ENCODE peak calls at places on chromosomes 16 and 17, in nine cellular contexts. T is suprapubic skin, W is GM12878, S is uterus, N is tibial nerve, R is ovary, H is IMR-90, A is HepG2, Z is sigmoid colon. E is an unnamed sample. For H3K27me3, the result is how much of the 10 kb centered on the place peaks cover.

GRCh38 chr17:31490991-31491793 is 99.7 kb downstream of the RAB11FIP4 start:
- DNase-seq in N (no peak), T (no peak), Z (no peak), A (no peak), S (no peak), R (no peak), H (no peak), W (peak), E (no peak)

GRCh38 chr17:51046527-51047384 is 73.9 kb downstream of the SPAG9 start:
- DNase-seq in R (peak), A (peak), T (no peak), N (peak), H (peak), S (peak), Z (peak), W (no peak), E (no peak)

GRCh38 chr16:68884391-68884790 is 41.1 kb downstream of the TANGO6 start:
- DNase-seq in T (no peak), A (no peak), H (no peak), W (no peak), S (no peak), N (no peak), Z (no peak), R (no peak), E (no peak)

GRCh38 chr16:50185005-50185505 is 31.9 kb downstream of the TENT4B start:
- DNase-seq in S (no peak), H (peak), T (no peak), A (peak), N (no peak), R (no peak), Z (no peak), W (no peak), E (no peak)

GRCh38 chr17:35774499-35774898 is 13.8 kb downstream of the C17orf50 start:
- DNase-seq in R (no peak), Z (peak), H (peak), S (peak), N (no peak), T (no peak), A (no peak), W (no peak), E (no peak)

GRCh38 chr16:81808933-81809480 is 29.9 kb downstream of the PLCG2 start:
- DNase-seq in W (peak), R (no peak), S (no peak), H (no peak), Z (no peak), T (no peak), A (peak), N (no peak), E (peak)

GRCh38 chr16:21953541-21953902 is 361 bp downstream of the UQCRC2 start:
- DNase-seq in R (no peak), H (no peak), S (no peak), A (no peak), Z (no peak), T (no peak), N (no peak), W (no peak), E (no peak)

GRCh38 chr17:80260791-80261158 is at the start of gene RNF213:
- DNase-seq in N (no peak), W (no peak), R (peak), T (no peak), Z (no peak), H (no peak), A (no peak), S (peak), E (no peak)

GRCh38 chr17:9897569-9897968 is 7.5 kb downstream of the RCVRN start:
- DNase-seq in N (no peak), T (no peak), S (no peak), R (no peak), A (no peak), W (no peak), H (no peak), Z (no peak), E (no peak)

GRCh38 chr16:35196313-35196712 is 1736.9 kb downstream of the TP53TG3F start:
- DNase-seq in Z (no peak), A (no peak), R (no peak), W (no peak), N (no peak), H (no peak), T (no peak), S (no peak), E (no peak)

GRCh38 chr17:71147906-71148305 is 972.9 kb upstream of the SOX9 start:
- DNase-seq in A (no peak), W (no peak), Z (no peak), H (no peak), N (no peak), T (no peak), R (no peak), S (no peak), E (no peak)

GRCh38 chr17:30433514-30433913 is 43.7 kb upstream of the GOSR1 start:
- DNase-seq in H (peak), N (no peak), Z (no peak), W (no peak), R (no peak), S (no peak), A (no peak), T (no peak), E (no peak)

GRCh38 chr16:28087675-28088285 is 24.3 kb upstream of the GSG1L start:
- DNase-seq in S (no peak), Z (no peak), N (no peak), W (no peak), A (peak), R (no peak), H (no peak), T (no peak), E (no peak)

GRCh38 chr17:82343560-82343959 is 10.0 kb upstream of the SECTM1 start:
- DNase-seq in Z (no peak), N (no peak), W (no peak), S (no peak), A (no peak), H (no peak), T (no peak), R (no peak), E (no peak)

GRCh38 chr17:48612854-48613691 is 2.0 kb downstream of the HOXB8 start:
- DNase-seq in N (no peak), T (no peak), A (peak), W (no peak), Z (no peak), R (no peak), H (peak), S (no peak), E (no peak)

GRCh38 chr16:46765050-46765449 is 16.9 kb upstream of the MYLK3 start:
- DNase-seq in T (no peak), H (peak), R (no peak), S (no peak), A (no peak), W (no peak), Z (no peak), N (no peak), E (no peak)

GRCh38 chr17:72561266-72561665 is 440.4 kb downstream of the SOX9 start:
- DNase-seq in W (no peak), Z (no peak), S (no peak), H (no peak), T (no peak), R (no peak), N (no peak), A (no peak), E (no peak)

GRCh38 chr16:47667956-47668355 is 206.8 kb downstream of the PHKB start:
- DNase-seq in S (no peak), T (no peak), N (no peak), A (no peak), R (no peak), H (peak), W (no peak), Z (no peak), E (no peak)

GRCh38 chr17:36919407-36919968 is 17.8 kb upstream of the LHX1 start:
- DNase-seq in W (no peak), Z (no peak), A (no peak), S (no peak), R (no peak), N (no peak), H (no peak), T (no peak), E (no peak)

GRCh38 chr17:36921131-36921851 is 16.0 kb upstream of the LHX1 start:
- DNase-seq in R (no peak), T (no peak), N (no peak), H (peak), Z (no peak), A (peak), S (no peak), W (no peak), E (no peak)

GRCh38 chr17:36918260-36918691 is 19.0 kb upstream of the LHX1 start:
- DNase-seq in N (no peak), Z (no peak), T (no peak), S (no peak), A (no peak), R (no peak), W (no peak), H (peak), E (no peak)

GRCh38 chr17:36922175-36922574 is 15.1 kb upstream of the LHX1 start:
- DNase-seq in A (no peak), H (no peak), Z (no peak), R (no peak), T (no peak), S (no peak), W (no peak), N (no peak), E (no peak)

GRCh38 chr17:36920032-36921000 is 17.0 kb upstream of the LHX1 start:
- DNase-seq in Z (no peak), R (no peak), H (peak), S (no peak), N (no peak), A (no peak), T (no peak), W (no peak), E (no peak)
- H3K27me3 ChIP-seq in Z (half or more), R (under half), H (half or more), S (under half), N (half or more), A (under half), T (half or more), W (under half), E (under half)

DNA sequence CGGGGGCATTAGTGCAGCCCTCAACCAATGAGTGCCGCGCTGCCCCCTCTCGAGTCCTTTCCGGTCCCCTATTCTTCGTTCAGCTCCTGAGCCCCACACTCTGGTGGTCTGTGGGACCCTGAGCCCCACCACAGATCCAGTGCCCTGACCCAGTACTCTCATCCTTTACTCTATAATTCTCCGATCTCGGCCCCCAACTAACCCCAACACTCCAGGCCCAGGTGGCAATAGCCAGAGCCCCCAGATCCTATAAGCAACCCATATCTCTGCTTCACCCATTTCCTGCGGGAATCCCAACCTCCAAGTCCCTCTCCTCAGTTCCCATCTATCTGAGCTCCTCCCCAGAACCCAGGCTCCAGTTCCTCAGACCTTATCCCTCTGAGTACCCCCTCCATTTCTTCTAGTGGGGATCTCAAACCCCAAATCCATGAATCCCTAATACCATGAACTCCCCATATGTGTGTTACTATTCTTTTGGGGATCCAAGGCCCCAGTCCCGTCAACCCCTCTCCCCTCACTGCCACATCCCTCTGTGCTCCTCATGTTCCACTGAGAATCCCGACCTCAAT is 1.0 kb upstream of the TBC1D10B start:
- DNase-seq in R (no peak), S (no peak), T (no peak), Z (no peak), H (no peak), A (no peak), W (no peak), N (no peak), E (no peak)
- TF ChIP-seq POLR2A in R (no peak), S (no peak), T (no peak), Z (no peak), H (no peak), A (no peak), W (peak), N (no peak), E (no peak)

GRCh38 chr17:36817483-36818048 is 119.7 kb upstream of the LHX1 start:
- DNase-seq in W (no peak), H (no peak), Z (no peak), T (no peak), S (no peak), N (no peak), R (no peak), A (no peak), E (no peak)

GRCh38 chr17:36816214-36816613 is 121.1 kb upstream of the LHX1 start:
- DNase-seq in R (no peak), A (no peak), T (no peak), N (no peak), S (no peak), W (no peak), Z (no peak), H (no peak), E (no peak)

GRCh38 chr17:36816889-36817288 is 120.4 kb upstream of the LHX1 start:
- DNase-seq in H (no peak), T (no peak), Z (no peak), W (no peak), R (no peak), N (no peak), S (no peak), A (no peak), E (no peak)

GRCh38 chr17:36814958-36815357 is 122.3 kb upstream of the LHX1 start:
- DNase-seq in W (no peak), S (no peak), N (no peak), R (no peak), H (no peak), T (no peak), Z (no peak), A (no peak), E (no peak)

GRCh38 chr17:36818134-36818825 is 119.0 kb upstream of the LHX1 start:
- DNase-seq in H (no peak), T (no peak), S (no peak), Z (no peak), N (no peak), A (no peak), R (no peak), W (no peak), E (no peak)
- H3K27me3 ChIP-seq in H (under half), T (half or more), S (under half), Z (half or more), N (half or more), A (under half), R (under half), W (under half), E (half or more)

GRCh38 chr17:38958326-38958725 is 8.9 kb downstream of the FBXO47 start:
- DNase-seq in H (peak), R (no peak), A (no peak), N (no peak), W (no peak), Z (no peak), S (no peak), T (no peak), E (no peak)
- TF ChIP-seq POLR2A in H (no peak), R (no peak), A (no peak), N (no peak), W (no peak), Z (no peak), S (no peak), T (no peak), E (no peak)

DNA sequence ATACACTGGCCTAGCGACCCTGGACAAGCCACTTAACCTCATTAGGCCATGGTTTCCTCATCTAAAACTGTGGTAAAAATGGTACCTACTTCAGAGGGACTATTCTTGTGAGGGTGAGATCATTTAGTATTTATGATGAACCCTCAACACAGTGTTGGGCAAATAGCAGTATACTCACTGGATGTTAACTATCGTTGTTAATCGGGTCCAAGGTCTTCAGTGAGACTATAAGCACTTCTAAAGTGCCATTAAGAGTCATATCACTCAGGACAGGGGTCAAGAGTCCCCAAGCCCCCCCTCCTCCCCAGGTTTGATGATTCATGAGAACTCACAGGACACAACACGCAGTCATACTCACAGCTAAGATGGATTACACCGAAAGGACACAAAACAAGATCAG is 11.0 kb downstream of the TK2 start:
- DNase-seq in A (peak), S (no peak), R (no peak), Z (no peak), H (no peak), T (no peak), W (no peak), N (no peak), E (no peak)
- H3K27me3 ChIP-seq in A (under half), S (under half), R (under half), Z (under half), H (under half), T (under half), W (under half), N (under half), E (under half)

GRCh38 chr17:1168537-1169234 is 11.1 kb downstream of the ABR start:
- DNase-seq in H (no peak), Z (no peak), T (no peak), S (no peak), R (no peak), A (no peak), W (no peak), N (no peak), E (no peak)
- TF ChIP-seq POLR2A in H (no peak), Z (no peak), T (no peak), S (no peak), R (no peak), A (no peak), W (peak), N (no peak), E (no peak)

E was measured in esophagus squamous epithelium.